ENCODE peak calls at places on chromosomes 5 and 9, in eight cellular contexts. Z is CD8-positive, alpha-beta T cell; E is astrocyte; M is body of pancreas; N is A549; X is esophagus squamous epithelium; C is cardiac muscle cell; U is GM23338. G is an unnamed sample.

GRCh38 chr5:140547508-140548299 is at the start of gene EIF4EBP3:
- DNase-seq in X (peak; percentile 61), E (peak; percentile 85), Z (peak; percentile 88), N (peak; percentile 90), C (peak; percentile 97), M (peak; percentile 99), U (peak; percentile 99), G (peak; percentile 80)

GRCh38 chr5:135915466-135916001 is 19.9 kb upstream of the IL9 start:
- DNase-seq in Z (no peak), E (no peak), N (no peak), M (no peak), C (no peak), U (no peak), X (no peak), G (no peak)

GRCh38 chr9:116204252-116204882 is 50.8 kb downstream of the PAPPA start:
- DNase-seq in Z (no peak), M (no peak), C (no peak), N (no peak), E (no peak), X (no peak), U (no peak), G (no peak)

GRCh38 chr5:24621809-24622208 is 23.0 kb downstream of the CDH10 start:
- DNase-seq in U (no peak), E (peak; percentile 17), Z (no peak), M (peak; percentile 18), C (peak; percentile 32), N (no peak), X (no peak), G (no peak)

GRCh38 chr9:94801242-94801641 is 74.7 kb downstream of the AOPEP start:
- DNase-seq in C (no peak), E (peak; percentile 53), Z (no peak), M (no peak), X (no peak), U (no peak), N (no peak), G (no peak)

GRCh38 chr5:120219988-120220387 is 244.1 kb upstream of the PRR16 start:
- DNase-seq in N (no peak), E (no peak), X (no peak), Z (no peak), M (no peak), U (no peak), C (no peak), G (no peak)

GRCh38 chr9:15849871-15850270 is 297.0 kb downstream of the CCDC171 start:
- DNase-seq in U (no peak), N (no peak), M (no peak), Z (no peak), E (no peak), C (no peak), X (no peak), G (no peak)

GRCh38 chr9:22148876-22149637 is 140.0 kb upstream of the CDKN2B start:
- DNase-seq in U (no peak), X (no peak), M (no peak), C (no peak), Z (no peak), E (peak; percentile 59), N (no peak), G (no peak)

GRCh38 chr5:116145416-116145815 is 60.6 kb downstream of the COMMD10 start:
- DNase-seq in U (no peak), N (no peak), X (no peak), M (no peak), C (no peak), Z (peak; percentile 5), E (no peak), G (no peak)

GRCh38 chr9:88732128-88732527 is 197.2 kb downstream of the NXNL2 start:
- DNase-seq in E (peak; percentile 81), N (no peak), C (no peak), M (no peak), Z (no peak), U (no peak), X (no peak), G (no peak)

GRCh38 chr9:87850405-87850804 is 32.3 kb upstream of the SPATA31E1 start:
- DNase-seq in X (no peak), E (peak; percentile 74), N (peak; percentile 27), C (no peak), U (no peak), M (no peak), Z (no peak), G (no peak)

GRCh38 chr9:120792898-120793765 is at the start of gene FBXW2:
- DNase-seq in M (peak; percentile 92), E (peak; percentile 84), U (peak; percentile 97), C (peak; percentile 94), Z (peak; percentile 81), X (peak; percentile 36), N (peak; percentile 92), G (peak; percentile 73)

GRCh38 chr5:5884593-5884992 is 462.1 kb downstream of the ICE1 start:
- DNase-seq in N (no peak), Z (no peak), E (no peak), M (no peak), U (no peak), C (no peak), X (no peak), G (no peak)

GRCh38 chr9:14749738-14750137 is 27.2 kb upstream of the CER1 start:
- DNase-seq in Z (no peak), N (no peak), X (no peak), U (peak; percentile 17), C (no peak), M (no peak), E (no peak), G (no peak)

GRCh38 chr5:94024101-94024500 is 282.7 kb upstream of the POU5F2 start:
- DNase-seq in N (no peak), C (no peak), E (peak; percentile 25), X (no peak), Z (no peak), U (no peak), M (no peak), G (no peak)

GRCh38 chr5:94027145-94027544 is 285.7 kb upstream of the POU5F2 start:
- DNase-seq in E (no peak), C (no peak), M (no peak), N (no peak), Z (no peak), X (no peak), U (no peak), G (no peak)

GRCh38 chr5:94024625-94025024 is 283.2 kb upstream of the POU5F2 start:
- DNase-seq in U (no peak), C (no peak), Z (no peak), E (no peak), X (no peak), N (no peak), M (no peak), G (no peak)

GRCh38 chr5:94028001-94028400 is 286.6 kb upstream of the POU5F2 start:
- DNase-seq in N (peak; percentile 2), C (no peak), U (no peak), X (no peak), Z (no peak), M (no peak), E (peak; percentile 14), G (no peak)

DNA sequence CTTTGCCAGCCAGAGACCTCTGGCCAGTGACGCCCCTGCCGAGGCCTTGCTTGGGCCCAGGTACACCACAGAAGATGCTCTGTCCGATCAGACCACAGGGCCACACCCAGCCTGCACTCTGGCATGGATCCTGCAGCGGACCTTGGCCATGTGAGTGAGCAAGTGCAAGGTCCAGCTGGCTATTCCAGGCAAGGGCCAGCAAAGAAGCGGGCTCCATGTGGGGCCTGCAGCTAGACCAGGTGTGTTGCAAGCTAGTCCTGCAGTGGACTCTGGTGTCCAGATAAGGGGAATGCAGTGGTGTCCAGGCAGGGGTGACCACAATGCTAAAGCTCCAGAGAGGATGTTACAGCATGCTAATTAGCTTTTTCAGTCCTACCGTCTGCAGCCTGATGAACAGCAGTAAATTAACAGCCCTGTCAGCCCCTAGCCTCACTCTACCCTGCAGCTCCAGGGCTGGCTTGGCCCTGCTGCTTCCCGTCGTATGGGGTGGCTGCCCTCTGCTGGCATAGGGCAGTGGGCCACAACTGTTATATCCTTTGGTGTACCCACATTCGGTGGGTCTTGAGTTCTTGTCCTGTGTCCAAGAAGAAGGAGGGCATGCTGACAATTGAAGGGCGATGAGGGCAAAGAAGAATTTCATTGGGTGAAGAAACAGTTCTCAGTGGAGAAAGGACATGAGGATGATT is 284.5 kb upstream of the POU5F2 start:
- DNase-seq in X (no peak), E (no peak), Z (no peak), C (no peak), M (no peak), U (peak; percentile 29), N (peak; percentile 7), G (no peak)
- TF ChIP-seq CTCF in X (no peak), E (no peak), Z (no peak), C (no peak), M (no peak), U (peak; percentile 67), N (peak; percentile 23), G (no peak)

GRCh38 chr5:10534491-10535236 is 29.2 kb upstream of the ANKRD33B start:
- DNase-seq in N (no peak), E (no peak), X (no peak), Z (no peak), C (no peak), U (no peak), M (no peak), G (no peak)
- H3K27ac ChIP-seq in N (no peak overlapping the region), E (no peak overlapping the region), X (no peak overlapping the region), Z (no peak overlapping the region), C (peak overlapping the region; percentile 53), U (no peak overlapping the region), M (no peak overlapping the region), G (no peak overlapping the region)

GRCh38 chr5:10857333-10857723 is 96.3 kb upstream of the DAP start:
- DNase-seq in X (no peak), U (no peak), C (peak; percentile 18), M (no peak), N (no peak), E (no peak), Z (no peak), G (no peak)
- TF ChIP-seq CTCF in X (no peak), U (no peak), C (no peak), M (no peak), N (no peak), E (no peak), Z (no peak), G (no peak)

DNA sequence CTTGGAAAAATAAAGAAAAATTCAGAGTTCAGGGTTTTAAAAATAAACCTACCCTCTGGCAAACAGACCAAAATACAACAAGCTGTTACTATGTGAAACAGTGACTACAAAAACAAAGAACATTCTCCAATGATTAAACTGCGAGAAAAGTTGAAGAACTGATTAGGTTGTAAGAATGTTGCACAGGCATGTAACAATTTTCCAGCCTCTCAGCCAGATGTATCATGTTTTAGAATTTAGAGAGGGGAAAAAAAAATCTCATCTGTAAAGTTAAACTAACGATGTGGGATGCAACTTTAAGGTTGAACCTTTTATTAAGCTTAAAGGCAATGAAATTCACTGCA is 96.8 kb downstream of the MEF2C start:
- DNase-seq in X (no peak), N (no peak), E (peak; percentile 81), Z (no peak), U (no peak), M (no peak), C (no peak), G (no peak)
- H3K27ac ChIP-seq in X (peak overlapping the region; percentile 24), N (no peak overlapping the region), E (peak overlapping the region; percentile 97), Z (peak overlapping the region; percentile 11), U (peak overlapping the region; percentile 8), M (no peak overlapping the region), C (peak overlapping the region; percentile 97), G (no peak overlapping the region)